ENCODE peak calls at places on chromosomes 1 and 21, in four cellular contexts. M is A549, Q is OCI-LY7, A is breast epithelium. C is an unnamed sample.

GRCh38 chr1:12424793-12425192 is 193.2 kb downstream of the DHRS3 start:
- DNase-seq in A (no peak), Q (no peak), M (no peak), C (no peak)

GRCh38 chr1:34650800-34651199 is 104.0 kb upstream of the GJB5 start:
- DNase-seq in A (no peak), M (no peak), Q (no peak), C (no peak)

GRCh38 chr1:24289937-24290595 is 29.1 kb upstream of the GRHL3 start:
- DNase-seq in Q (no peak), M (peak; percentile 88), A (peak; percentile 90), C (peak; percentile 91)

GRCh38 chr1:149917590-149918144 is at the start of gene SV2A:
- DNase-seq in Q (peak; percentile 17), M (no peak), A (no peak), C (peak; percentile 41)

GRCh38 chr1:31241321-31241720 is 1.6 kb upstream of the NKAIN1 start:
- DNase-seq in Q (peak; percentile 8), A (no peak), M (no peak), C (no peak)

GRCh38 chr1:966603-967295 is 467 bp downstream of the PLEKHN1 start:
- DNase-seq in A (peak; percentile 81), M (peak; percentile 56), Q (peak; percentile 25), C (no peak)

GRCh38 chr1:182841368-182841988 is 2.3 kb downstream of the DHX9 start:
- DNase-seq in Q (peak; percentile 36), A (no peak), M (peak; percentile 33), C (no peak)

GRCh38 chr1:30707412-30708360 is 15.7 kb downstream of the MATN1 start:
- DNase-seq in M (peak; percentile 57), A (peak; percentile 79), Q (peak; percentile 65), C (no peak)

GRCh38 chr21:37009740-37010341 is 3.3 kb downstream of the RIPPLY3 start:
- DNase-seq in M (peak; percentile 87), Q (peak; percentile 57), A (peak; percentile 82), C (peak; percentile 49)

GRCh38 chr1:155002479-155003226 is at the start of gene ZBTB7B:
- DNase-seq in Q (no peak), A (no peak), M (peak; percentile 57), C (no peak)

GRCh38 chr1:167683641-167684502 is 37.9 kb upstream of the MPZL1 start:
- DNase-seq in A (no peak), Q (no peak), M (no peak), C (no peak)

GRCh38 chr1:244678687-244679086 is 25.8 kb downstream of the DESI2 start:
- DNase-seq in M (no peak), A (no peak), Q (no peak), C (no peak)

GRCh38 chr1:227896710-227897655 is 50.7 kb downstream of the WNT9A start:
- DNase-seq in A (peak; percentile 48), Q (no peak), M (no peak), C (no peak)

GRCh38 chr1:181430015-181430657 is 53.2 kb upstream of the CACNA1E start:
- DNase-seq in Q (no peak), M (no peak), A (no peak), C (no peak)

GRCh38 chr1:78880223-78880622 is 126.3 kb downstream of the ADGRL4 start:
- DNase-seq in M (no peak), Q (no peak), A (no peak), C (no peak)

GRCh38 chr1:78441921-78442320 is 48.9 kb upstream of the PTGFR start:
- DNase-seq in M (no peak), A (no peak), Q (no peak), C (no peak)

GRCh38 chr1:18413906-18414305 is 66.8 kb upstream of the KLHDC7A start:
- DNase-seq in M (no peak), Q (no peak), A (no peak), C (no peak)

GRCh38 chr1:6423321-6423999 is 1.1 kb upstream of the ESPN start:
- DNase-seq in A (peak; percentile 80), Q (peak; percentile 54), M (peak; percentile 52), C (no peak)

GRCh38 chr21:17775431-17776126 is 43.6 kb downstream of the C21orf91 start:
- DNase-seq in M (no peak), A (no peak), Q (peak; percentile 28), C (no peak)

GRCh38 chr21:15775291-15775690 is 45.5 kb downstream of the USP25 start:
- DNase-seq in Q (no peak), M (no peak), A (no peak), C (no peak)

GRCh38 chr1:231636157-231636556 is 9.6 kb downstream of the DISC1 start:
- DNase-seq in Q (no peak), M (peak; percentile 31), A (no peak), C (no peak)

GRCh38 chr1:21251773-21252471 is 38.3 kb downstream of the ECE1 start:
- DNase-seq in Q (no peak), M (peak; percentile 73), A (no peak), C (peak; percentile 66)

GRCh38 chr1:85746777-85747176 is 38.5 kb upstream of the ZNHIT6 start:
- DNase-seq in M (no peak), Q (no peak), A (no peak), C (no peak)

GRCh38 chr1:29122987-29123870 is 474 bp downstream of the TMEM200B start:
- DNase-seq in Q (no peak), A (no peak), M (no peak), C (no peak)

GRCh38 chr1:235017719-235018118 is 110.9 kb downstream of the TOMM20 start:
- DNase-seq in A (no peak), Q (no peak), M (peak; percentile 42), C (no peak)

GRCh38 chr1:39933956-39934941 is 20.7 kb upstream of the MFSD2A start:
- DNase-seq in M (peak; percentile 83), Q (no peak), A (no peak), C (peak; percentile 98)

GRCh38 chr1:94819584-94819944 is 593 bp upstream of the SLC44A3 start:
- DNase-seq in A (no peak), Q (no peak), M (no peak), C (no peak)

GRCh38 chr1:195462646-195463045 is 1145.6 kb downstream of the KCNT2 start:
- DNase-seq in Q (no peak), M (no peak), A (no peak), C (peak; percentile 11)

GRCh38 chr1:19400875-19401854 is 84.2 kb downstream of the CAPZB start:
- DNase-seq in A (no peak), Q (no peak), M (no peak), C (no peak)

GRCh38 chr1:92168657-92169056 is 49.1 kb upstream of the C1orf146 start:
- DNase-seq in M (no peak), A (no peak), Q (no peak), C (no peak)

GRCh38 chr1:156942576-156942975 is 22.1 kb downstream of the LRRC71 start:
- DNase-seq in A (no peak), Q (no peak), M (no peak), C (no peak)

GRCh38 chr1:186849824-186850223 is 21.1 kb downstream of the PLA2G4A start:
- DNase-seq in M (no peak), A (no peak), Q (no peak), C (no peak)

GRCh38 chr21:43644609-43645008 is 14.7 kb downstream of the HSF2BP start:
- DNase-seq in M (peak; percentile 46), Q (no peak), A (no peak), C (peak; percentile 51)

GRCh38 chr1:27544818-27545612 is 55.0 kb upstream of the WASF2 start:
- DNase-seq in A (no peak), M (no peak), Q (no peak), C (no peak)

GRCh38 chr1:183956559-183957188 is 80.9 kb downstream of the COLGALT2 start:
- DNase-seq in M (peak; percentile 29), Q (peak; percentile 66), A (no peak), C (peak; percentile 68)

GRCh38 chr1:230545181-230545580 is 97.1 kb upstream of the COG2 start:
- DNase-seq in Q (no peak), A (no peak), M (no peak), C (no peak)

GRCh38 chr1:33248244-33248643 is 8.0 kb upstream of the ZNF362 start:
- DNase-seq in M (no peak), A (no peak), Q (no peak), C (no peak)

GRCh38 chr21:40847956-40848355 is 998 bp upstream of the DSCAM start:
- DNase-seq in A (no peak), M (no peak), Q (no peak), C (no peak)
- H3K4me3 ChIP-seq in A (no peak overlapping the region), M (no peak overlapping the region), Q (no peak overlapping the region), C (no peak overlapping the region)

DNA sequence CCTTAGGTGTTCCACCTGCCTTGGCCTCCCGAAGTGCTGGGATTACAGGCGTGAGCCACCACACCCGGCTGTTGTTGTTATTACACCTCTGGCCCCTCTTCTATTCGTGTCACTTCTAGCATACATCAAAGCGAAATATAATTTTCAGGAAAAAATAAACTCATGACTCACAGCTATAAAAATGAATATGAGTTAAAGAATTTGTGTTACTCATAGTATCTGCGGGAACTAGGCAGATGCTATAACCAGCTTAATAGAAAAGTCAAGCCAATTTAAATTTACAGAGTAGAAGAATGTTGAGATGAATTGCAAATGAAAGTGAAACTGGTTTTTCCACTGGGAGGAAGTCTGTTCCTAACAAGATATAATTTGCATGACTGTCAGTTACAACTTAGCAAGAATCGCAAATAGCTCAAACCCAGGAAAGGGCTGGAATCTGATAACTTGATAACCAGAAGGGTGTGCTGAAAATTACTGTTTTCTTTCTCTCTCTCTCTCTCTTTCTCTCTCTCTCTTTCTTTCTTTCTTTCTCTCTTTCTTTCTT is 11.2 kb downstream of the OR2W3 start:
- DNase-seq in A (no peak), M (no peak), Q (no peak), C (peak; percentile 2)
- H3K4me3 ChIP-seq in A (peak overlapping the region; percentile 60), M (no peak overlapping the region), Q (no peak overlapping the region), C (no peak overlapping the region)

DNA sequence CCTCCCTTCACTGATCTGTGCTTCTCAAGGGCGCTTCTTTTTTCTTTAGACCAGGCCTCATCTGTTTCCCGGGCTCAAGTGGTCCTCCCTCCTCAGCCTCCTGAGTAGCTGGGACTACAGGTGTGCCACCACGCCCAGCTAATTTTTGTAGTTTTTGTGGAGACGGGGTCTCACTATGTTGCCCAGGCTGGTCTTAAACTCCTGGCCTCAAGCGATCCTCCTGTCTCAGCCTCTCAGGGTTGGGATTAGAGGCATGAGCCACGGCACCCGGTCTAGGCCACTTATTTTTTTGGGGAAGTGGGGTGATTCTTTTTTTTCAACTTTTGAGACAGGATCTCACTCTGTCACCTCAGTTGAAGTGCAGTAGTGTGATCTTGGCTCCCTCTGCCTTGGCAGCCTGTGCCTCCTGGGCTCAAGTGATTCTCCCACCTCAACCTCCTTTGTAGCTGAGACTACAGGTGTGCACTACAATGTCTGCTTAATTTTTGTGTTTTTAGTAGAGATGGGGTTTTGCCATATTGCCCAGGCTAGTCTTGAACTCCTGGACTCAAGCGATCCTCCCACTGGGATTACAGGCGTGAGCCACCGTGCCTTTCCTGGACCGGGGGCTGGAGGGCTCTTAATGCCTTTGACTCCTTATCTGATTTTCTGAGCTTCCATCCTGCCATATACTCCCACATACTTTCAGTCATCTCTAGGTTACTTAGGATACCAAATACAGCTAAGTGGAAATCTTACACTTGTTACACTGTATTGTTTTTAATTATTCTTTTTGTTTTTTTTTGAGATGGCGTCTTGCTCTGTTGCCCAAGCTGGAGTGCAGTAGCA is 18.9 kb downstream of the MFAP2 start:
- DNase-seq in A (no peak), Q (no peak), M (no peak), C (no peak)
- H3K4me3 ChIP-seq in A (peak overlapping the region; percentile 66), Q (peak overlapping the region; percentile 26), M (peak overlapping the region; percentile 50), C (peak overlapping the region; percentile 46)

GRCh38 chr1:66929999-66930822 is 5.4 kb downstream of the MIER1 start:
- DNase-seq in Q (peak; percentile 96), M (peak; percentile 93), A (peak; percentile 90), C (peak; percentile 78)

GRCh38 chr1:66931548-66932124 is 6.8 kb downstream of the MIER1 start:
- DNase-seq in Q (peak; percentile 36), A (no peak), M (no peak), C (no peak)

GRCh38 chr1:66930823-66931174 is 6.0 kb downstream of the MIER1 start:
- DNase-seq in A (no peak), M (no peak), Q (no peak), C (no peak)

GRCh38 chr1:66929289-66929688 is 4.5 kb downstream of the MIER1 start:
- DNase-seq in M (no peak), Q (peak; percentile 21), A (no peak), C (no peak)

GRCh38 chr1:66929691-66929998 is 4.9 kb downstream of the MIER1 start:
- DNase-seq in Q (no peak), M (no peak), A (no peak), C (no peak)
- H3K4me3 ChIP-seq in Q (peak overlapping the region; percentile 98), M (peak overlapping the region; percentile 77), A (peak overlapping the region; percentile 76), C (peak overlapping the region; percentile 86)